ENCODE peak calls at places on chromosome 5, in nine cellular contexts. K, G, I, L, E, D, N, M and O are unnamed samples.

GRCh38 chr5:146884230-146884629 is 5.7 kb upstream of the PPP2R2B start:
- DNase-seq in K (no peak), G (no peak), I (no peak), L (no peak), E (no peak), D (no peak), N (no peak), M (no peak), O (no peak)

GRCh38 chr5:113487411-113487778 is 858 bp downstream of the MCC start:
- DNase-seq in K (no peak), G (no peak), I (no peak), L (peak), E (no peak), D (no peak), N (no peak), M (no peak), O (no peak)

GRCh38 chr5:10863763-10864383 is 102.8 kb upstream of the DAP start:
- DNase-seq in K (peak), G (peak), I (peak), L (peak), E (peak), D (peak), N (peak), M (peak), O (peak)

GRCh38 chr5:155982354-155982753 is 344.6 kb upstream of the SGCD start:
- DNase-seq in K (no peak), G (no peak), I (no peak), L (no peak), E (no peak), D (no peak), N (no peak), M (no peak), O (no peak)

GRCh38 chr5:139394123-139394653 is 716 bp downstream of the PROB1 start:
- DNase-seq in K (no peak), G (peak), I (peak), L (no peak), E (no peak), D (peak), N (peak), M (no peak), O (peak)

GRCh38 chr5:172444626-172445365 is 9.5 kb downstream of the SH3PXD2B start:
- DNase-seq in K (no peak), G (no peak), I (no peak), L (no peak), E (no peak), D (no peak), N (no peak), M (no peak), O (no peak)

GRCh38 chr5:159855476-159856157 is 60.7 kb upstream of the ADRA1B start:
- DNase-seq in K (no peak), G (no peak), I (no peak), L (peak), E (no peak), D (no peak), N (no peak), M (peak), O (no peak)

GRCh38 chr5:133119233-133119711 is 67.5 kb downstream of the HSPA4 start:
- DNase-seq in K (no peak), G (no peak), I (no peak), L (no peak), E (no peak), D (no peak), N (no peak), M (peak), O (no peak)

GRCh38 chr5:132060501-132061161 is at the start of gene IL3:
- DNase-seq in K (no peak), G (no peak), I (no peak), L (no peak), E (no peak), D (no peak), N (no peak), M (no peak), O (peak)